ENCODE peak calls at places on chromosomes 2 and 18, in ten cellular contexts. R is GM12865; D is Daoy; G is progenitor cell of endocrine pancreas; U is CD8-positive, alpha-beta T cell; E is cardiac fibroblast; X is stimulated activated CD4-positive, alpha-beta T cell treated with anti-CD3 and anti-CD28 coated beads, Interleukin-4, amount 100 ng/mL, for 24 hours; A is PC-3; J is AG10803; Y is activated T-cell treated with anti-CD3 and anti-CD28 coated beads, Interleukin-2, amount 50 U/mL, for 72 hours. O is an unnamed sample.
A peak's percentile ranks its signal among the peaks of the same experiment; 100 is the strongest.

GRCh38 chr2:50491541-50492114 is 540.3 kb downstream of the NRXN1 start:
- DNase-seq in R (peak; percentile 43), D (peak; percentile 8), G (no peak), U (no peak), E (peak; percentile 62), X (peak; percentile 9), A (peak; percentile 36), J (peak; percentile 44), Y (peak; percentile 2), O (no peak)

GRCh38 chr18:73959341-73959740 is 188.3 kb downstream of the FBXO15 start:
- DNase-seq in R (no peak), D (no peak), G (no peak), U (no peak), E (peak; percentile 19), X (no peak), A (no peak), J (no peak), Y (no peak), O (no peak)

GRCh38 chr18:75588412-75588811 is 160.9 kb upstream of the SMIM21 start:
- DNase-seq in R (no peak), D (peak; percentile 9), G (no peak), U (no peak), E (no peak), X (no peak), A (no peak), J (no peak), Y (no peak), O (no peak)

GRCh38 chr2:41595235-41595634 is 452.6 kb upstream of the PKDCC start:
- DNase-seq in R (no peak), D (no peak), G (no peak), U (no peak), E (peak; percentile 39), X (no peak), A (peak; percentile 44), J (no peak), Y (no peak), O (no peak)

GRCh38 chr2:157194844-157195243 is 62.7 kb upstream of the GALNT5 start:
- DNase-seq in R (no peak), D (no peak), G (no peak), U (no peak), E (no peak), X (no peak), A (no peak), J (peak; percentile 70), Y (no peak), O (no peak)

GRCh38 chr18:9066817-9067306 is 35.6 kb upstream of the NDUFV2 start:
- DNase-seq in R (peak; percentile 95), D (no peak), G (no peak), U (no peak), E (no peak), X (no peak), A (no peak), J (no peak), Y (no peak), O (no peak)

GRCh38 chr2:241867776-241868420 is 1.6 kb upstream of the RTP5 start:
- DNase-seq in R (no peak), D (no peak), G (no peak), U (no peak), E (no peak), X (peak; percentile 62), A (no peak), J (no peak), Y (peak; percentile 58), O (no peak)

GRCh38 chr2:112700004-112700667 is 20.7 kb upstream of the NT5DC4 start:
- DNase-seq in R (no peak), D (no peak), G (no peak), U (no peak), E (no peak), X (no peak), A (no peak), J (no peak), Y (no peak), O (no peak)

GRCh38 chr2:28452534-28453081 is 43.3 kb upstream of the PLB1 start:
- DNase-seq in R (peak; percentile 60), D (peak; percentile 80), G (peak; percentile 64), U (peak; percentile 73), E (peak; percentile 57), X (peak; percentile 86), A (peak; percentile 65), J (peak; percentile 42), Y (peak; percentile 91), O (peak; percentile 94)

GRCh38 chr2:112155331-112156151 is 17.4 kb downstream of the FBLN7 start:
- DNase-seq in R (peak; percentile 26), D (no peak), G (no peak), U (peak; percentile 40), E (no peak), X (peak; percentile 36), A (no peak), J (no peak), Y (peak; percentile 58), O (no peak)

GRCh38 chr2:95115418-95115817 is 6.2 kb downstream of the MRPS5 start:
- DNase-seq in R (peak; percentile 77), D (peak; percentile 58), G (peak; percentile 52), U (peak; percentile 56), E (peak; percentile 76), X (peak; percentile 77), A (peak; percentile 72), J (peak; percentile 61), Y (peak; percentile 76), O (peak; percentile 33)

GRCh38 chr2:53188846-53189245 is 578.8 kb upstream of the CHAC2 start:
- DNase-seq in R (no peak), D (no peak), G (no peak), U (no peak), E (no peak), X (no peak), A (no peak), J (no peak), Y (no peak), O (no peak)

GRCh38 chr18:46290440-46291020 is 186.3 kb downstream of the HAUS1 start:
- DNase-seq in R (no peak), D (no peak), G (no peak), U (no peak), E (no peak), X (no peak), A (no peak), J (no peak), Y (no peak), O (peak; percentile 68)

GRCh38 chr18:49431563-49431962 is 28.9 kb downstream of the DYM start:
- DNase-seq in R (no peak), D (no peak), G (no peak), U (no peak), E (no peak), X (no peak), A (no peak), J (no peak), Y (no peak), O (no peak)

GRCh38 chr18:8286303-8286702 is 322.9 kb upstream of the RAB12 start:
- DNase-seq in R (no peak), D (no peak), G (no peak), U (no peak), E (peak; percentile 26), X (no peak), A (no peak), J (no peak), Y (no peak), O (no peak)

GRCh38 chr2:36459725-36460137 is 104.2 kb downstream of the CRIM1 start:
- DNase-seq in R (no peak), D (peak; percentile 66), G (peak; percentile 13), U (no peak), E (peak; percentile 72), X (no peak), A (peak; percentile 81), J (peak; percentile 48), Y (no peak), O (no peak)

GRCh38 chr2:3914243-3914642 is 210.9 kb downstream of the DCDC2C start:
- DNase-seq in R (no peak), D (peak; percentile 45), G (no peak), U (no peak), E (no peak), X (no peak), A (no peak), J (no peak), Y (no peak), O (no peak)

GRCh38 chr2:46870051-46870839 is 45.4 kb downstream of the MCFD2 start:
- DNase-seq in R (no peak), D (no peak), G (no peak), U (no peak), E (no peak), X (no peak), A (no peak), J (no peak), Y (no peak), O (no peak)

GRCh38 chr2:114039681-114040080 is 149.8 kb downstream of the ACTR3 start:
- DNase-seq in R (no peak), D (no peak), G (no peak), U (no peak), E (no peak), X (no peak), A (no peak), J (no peak), Y (no peak), O (no peak)

GRCh38 chr2:149732001-149732685 is 144.6 kb upstream of the MMADHC start:
- DNase-seq in R (no peak), D (peak; percentile 72), G (no peak), U (no peak), E (peak; percentile 54), X (no peak), A (peak; percentile 98), J (peak; percentile 27), Y (no peak), O (no peak)

GRCh38 chr2:71455741-71456569 is 2.6 kb downstream of the DYSF start:
- DNase-seq in R (no peak), D (peak; percentile 80), G (no peak), U (no peak), E (no peak), X (no peak), A (no peak), J (no peak), Y (no peak), O (no peak)

GRCh38 chr18:3596324-3597158 is 146.6 kb downstream of the TGIF1 start:
- DNase-seq in R (peak; percentile 81), D (peak; percentile 69), G (no peak), U (no peak), E (peak; percentile 48), X (peak; percentile 63), A (peak; percentile 44), J (no peak), Y (peak; percentile 69), O (peak; percentile 91)

GRCh38 chr2:72341639-72342038 is 194.0 kb upstream of the CYP26B1 start:
- DNase-seq in R (no peak), D (no peak), G (no peak), U (no peak), E (no peak), X (no peak), A (no peak), J (no peak), Y (no peak), O (no peak)

GRCh38 chr2:174014021-174014698 is 49.0 kb upstream of the SP3 start:
- DNase-seq in R (no peak), D (no peak), G (no peak), U (no peak), E (peak; percentile 43), X (no peak), A (no peak), J (peak; percentile 66), Y (no peak), O (no peak)

GRCh38 chr2:20925265-20925889 is 102.5 kb upstream of the LDAH start:
- DNase-seq in R (no peak), D (no peak), G (peak; percentile 60), U (no peak), E (peak; percentile 3), X (no peak), A (no peak), J (no peak), Y (peak; percentile 5), O (no peak)

GRCh38 chr18:58042826-58043362 is 1.1 kb upstream of the NEDD4L start:
- DNase-seq in R (peak; percentile 9), D (no peak), G (no peak), U (no peak), E (no peak), X (no peak), A (peak; percentile 36), J (no peak), Y (no peak), O (no peak)

GRCh38 chr2:205771063-205771462 is 88.8 kb downstream of the NRP2 start:
- DNase-seq in R (no peak), D (no peak), G (no peak), U (no peak), E (no peak), X (no peak), A (peak; percentile 10), J (no peak), Y (no peak), O (no peak)

GRCh38 chr18:64244571-64244970 is 95.7 kb upstream of the LINC00305 start:
- DNase-seq in R (peak; percentile 11), D (no peak), G (no peak), U (no peak), E (no peak), X (no peak), A (peak; percentile 10), J (no peak), Y (no peak), O (no peak)